ENCODE peak calls at places on chromosomes 13 and 19, in eight cellular contexts. E is WTC11; I is stimulated activated CD4-positive, alpha-beta T cell treated with anti-CD3 and anti-CD28 coated beads, Interleukin-12 subunit alpha, Interleukin-12 subunit beta, amount 100 ng/mL, for 4 hours; R is naive B cell; Q is brain microvascular endothelial cell; U is activated T-cell treated with anti-CD3 and anti-CD28 coated beads, Interleukin-2, amount 50 U/mL, for 48 hours; W is fibroblast of lung; O is nucleus accumbens. N is an unnamed sample.

GRCh38 chr13:113448885-113449692 is 4.2 kb downstream of the ADPRHL1 start:
- DNase-seq in R (no peak), E (no peak), W (no peak), Q (no peak), I (no peak), U (peak), O (no peak), N (no peak)

GRCh38 chr13:60572003-60572792 is 175.2 kb downstream of the TDRD3 start:
- DNase-seq in W (peak), E (no peak), U (no peak), Q (peak), R (no peak), O (no peak), I (no peak), N (peak)

GRCh38 chr19:6378036-6378435 is 2.3 kb upstream of the PSPN start:
- DNase-seq in U (no peak), E (no peak), Q (no peak), W (no peak), I (no peak), O (no peak), R (no peak), N (no peak)

GRCh38 chr13:110797230-110797877 is 83.9 kb downstream of the ING1 start:
- DNase-seq in R (no peak), I (no peak), Q (no peak), O (no peak), W (no peak), U (no peak), E (no peak), N (no peak)

GRCh38 chr13:22777207-22777606 is 403.6 kb upstream of the SGCG start:
- DNase-seq in W (no peak), E (no peak), R (no peak), U (no peak), Q (no peak), I (no peak), O (no peak), N (no peak)

GRCh38 chr13:110689711-110690110 is 16.2 kb downstream of the CARS2 start:
- DNase-seq in W (no peak), Q (no peak), I (no peak), R (no peak), U (no peak), O (no peak), E (no peak), N (no peak)

GRCh38 chr13:38283346-38283745 is 66.3 kb upstream of the UFM1 start:
- DNase-seq in U (no peak), O (no peak), E (no peak), Q (no peak), W (peak), R (no peak), I (no peak), N (no peak)

GRCh38 chr19:52991021-52991420 is 22.7 kb upstream of the ERVV-1 start:
- DNase-seq in R (no peak), Q (peak), U (no peak), O (no peak), W (no peak), E (no peak), I (no peak), N (no peak)

GRCh38 chr13:36297600-36298338 is at the start of gene CCDC169:
- DNase-seq in I (peak), Q (peak), R (peak), E (peak), O (peak), W (peak), U (peak), N (peak)

GRCh38 chr13:101481421-101481820 is 28.9 kb downstream of the ITGBL1 start:
- DNase-seq in U (no peak), Q (no peak), E (no peak), R (no peak), I (no peak), W (no peak), O (no peak), N (no peak)

GRCh38 chr13:85828094-85828684 is 29.0 kb upstream of the SLITRK6 start:
- DNase-seq in U (no peak), W (peak), E (no peak), Q (peak), R (no peak), I (no peak), O (no peak), N (peak)

GRCh38 chr13:45352031-45352430 is 11.0 kb upstream of the TPT1 start:
- DNase-seq in E (no peak), Q (no peak), U (no peak), I (no peak), O (no peak), R (no peak), W (no peak), N (no peak)